ENCODE peak calls at places on chromosomes 1 and 21, in nine cellular contexts. One of them, this sample, is unnamed. For H3K27me3, the result is how much of the 10 kb centered on the place peaks cover.

GRCh38 chr1:190140644-190141043 is 337.0 kb downstream of the BRINP3 start:
- DNase-seq in endodermal cell: no peak
- DNase-seq in WERI-Rb-1: no peak
- DNase-seq in MM.1S: no peak
- DNase-seq in psoas muscle: no peak
- DNase-seq in A673: no peak
- DNase-seq in CD8-positive, alpha-beta T cell: no peak
- DNase-seq in ovary: no peak
- DNase-seq in brain microvascular endothelial cell: no peak
- DNase-seq in this sample: no peak

GRCh38 chr1:242454262-242455051 is 70.0 kb downstream of the PLD5 start:
- DNase-seq in endodermal cell: no peak
- DNase-seq in WERI-Rb-1: peak
- DNase-seq in MM.1S: peak
- DNase-seq in psoas muscle: no peak
- DNase-seq in A673: peak
- DNase-seq in CD8-positive, alpha-beta T cell: no peak
- DNase-seq in ovary: no peak
- DNase-seq in brain microvascular endothelial cell: peak
- DNase-seq in this sample: peak

GRCh38 chr21:37845535-37845934 is 70.7 kb downstream of the KCNJ6 start:
- DNase-seq in endodermal cell: no peak
- DNase-seq in WERI-Rb-1: no peak
- DNase-seq in MM.1S: no peak
- DNase-seq in psoas muscle: no peak
- DNase-seq in A673: no peak
- DNase-seq in CD8-positive, alpha-beta T cell: no peak
- DNase-seq in ovary: no peak
- DNase-seq in brain microvascular endothelial cell: no peak
- DNase-seq in this sample: no peak

GRCh38 chr1:81453971-81454370 is 346.8 kb upstream of the ADGRL2 start:
- DNase-seq in endodermal cell: no peak
- DNase-seq in WERI-Rb-1: no peak
- DNase-seq in MM.1S: no peak
- DNase-seq in psoas muscle: no peak
- DNase-seq in A673: peak
- DNase-seq in CD8-positive, alpha-beta T cell: no peak
- DNase-seq in ovary: no peak
- DNase-seq in brain microvascular endothelial cell: no peak
- DNase-seq in this sample: peak

GRCh38 chr1:178057863-178058576 is 35.9 kb upstream of the RASAL2 start:
- DNase-seq in endodermal cell: peak
- DNase-seq in WERI-Rb-1: no peak
- DNase-seq in MM.1S: no peak
- DNase-seq in psoas muscle: peak
- DNase-seq in A673: peak
- DNase-seq in CD8-positive, alpha-beta T cell: no peak
- DNase-seq in ovary: peak
- DNase-seq in brain microvascular endothelial cell: peak
- DNase-seq in this sample: peak

GRCh38 chr1:201896951-201897391 is 8.3 kb downstream of the SHISA4 start:
- DNase-seq in endodermal cell: no peak
- DNase-seq in WERI-Rb-1: peak
- DNase-seq in MM.1S: peak
- DNase-seq in psoas muscle: peak
- DNase-seq in A673: no peak
- DNase-seq in CD8-positive, alpha-beta T cell: no peak
- DNase-seq in ovary: peak
- DNase-seq in brain microvascular endothelial cell: no peak
- DNase-seq in this sample: peak

GRCh38 chr1:1144122-1144842 is 28.4 kb upstream of the C1orf159 start:
- DNase-seq in endodermal cell: peak
- DNase-seq in WERI-Rb-1: no peak
- DNase-seq in MM.1S: peak
- DNase-seq in psoas muscle: no peak
- DNase-seq in A673: no peak
- DNase-seq in CD8-positive, alpha-beta T cell: peak
- DNase-seq in ovary: no peak
- DNase-seq in brain microvascular endothelial cell: no peak
- DNase-seq in this sample: peak

GRCh38 chr1:45928486-45929205 is 125.2 kb downstream of the MAST2 start:
- DNase-seq in endodermal cell: peak
- DNase-seq in WERI-Rb-1: no peak
- DNase-seq in MM.1S: no peak
- DNase-seq in psoas muscle: no peak
- DNase-seq in A673: no peak
- DNase-seq in CD8-positive, alpha-beta T cell: no peak
- DNase-seq in ovary: no peak
- DNase-seq in brain microvascular endothelial cell: peak
- DNase-seq in this sample: no peak

GRCh38 chr1:235725493-235725892 is 75.9 kb upstream of the GNG4 start:
- DNase-seq in endodermal cell: no peak
- DNase-seq in WERI-Rb-1: no peak
- DNase-seq in MM.1S: no peak
- DNase-seq in psoas muscle: no peak
- DNase-seq in A673: no peak
- DNase-seq in CD8-positive, alpha-beta T cell: no peak
- DNase-seq in ovary: no peak
- DNase-seq in brain microvascular endothelial cell: peak
- DNase-seq in this sample: no peak

GRCh38 chr1:37495875-37496274 is 18.7 kb downstream of the MEAF6 start:
- DNase-seq in endodermal cell: no peak
- DNase-seq in WERI-Rb-1: no peak
- DNase-seq in MM.1S: no peak
- DNase-seq in psoas muscle: no peak
- DNase-seq in A673: no peak
- DNase-seq in CD8-positive, alpha-beta T cell: no peak
- DNase-seq in ovary: no peak
- DNase-seq in brain microvascular endothelial cell: no peak
- DNase-seq in this sample: no peak

GRCh38 chr1:43933386-43934278 is at the start of gene ARTN:
- DNase-seq in endodermal cell: peak
- DNase-seq in WERI-Rb-1: no peak
- DNase-seq in MM.1S: no peak
- DNase-seq in psoas muscle: no peak
- DNase-seq in A673: peak
- DNase-seq in CD8-positive, alpha-beta T cell: no peak
- DNase-seq in ovary: no peak
- DNase-seq in brain microvascular endothelial cell: no peak
- DNase-seq in this sample: peak

GRCh38 chr1:203126151-203126865 is 1.2 kb upstream of the ADORA1 start:
- DNase-seq in endodermal cell: peak
- DNase-seq in WERI-Rb-1: peak
- DNase-seq in MM.1S: no peak
- DNase-seq in psoas muscle: no peak
- DNase-seq in A673: peak
- DNase-seq in CD8-positive, alpha-beta T cell: no peak
- DNase-seq in ovary: no peak
- DNase-seq in brain microvascular endothelial cell: no peak
- DNase-seq in this sample: peak

GRCh38 chr1:200237066-200237465 is 172.8 kb downstream of the ZNF281 start:
- DNase-seq in endodermal cell: no peak
- DNase-seq in WERI-Rb-1: no peak
- DNase-seq in MM.1S: no peak
- DNase-seq in psoas muscle: no peak
- DNase-seq in A673: no peak
- DNase-seq in CD8-positive, alpha-beta T cell: no peak
- DNase-seq in ovary: no peak
- DNase-seq in brain microvascular endothelial cell: no peak
- DNase-seq in this sample: peak

GRCh38 chr1:226882631-226883409 is 12.4 kb downstream of the PSEN2 start:
- DNase-seq in endodermal cell: peak
- DNase-seq in WERI-Rb-1: peak
- DNase-seq in MM.1S: peak
- DNase-seq in psoas muscle: no peak
- DNase-seq in A673: no peak
- DNase-seq in CD8-positive, alpha-beta T cell: peak
- DNase-seq in ovary: no peak
- DNase-seq in brain microvascular endothelial cell: peak
- DNase-seq in this sample: peak
- H3K4me3 ChIP-seq in endodermal cell: no peak
- H3K4me3 ChIP-seq in WERI-Rb-1: no peak
- H3K4me3 ChIP-seq in MM.1S: peak
- H3K4me3 ChIP-seq in psoas muscle: no peak
- H3K4me3 ChIP-seq in A673: no peak
- H3K4me3 ChIP-seq in CD8-positive, alpha-beta T cell: peak
- H3K4me3 ChIP-seq in ovary: peak
- H3K4me3 ChIP-seq in brain microvascular endothelial cell: no peak
- H3K4me3 ChIP-seq in this sample: no peak

GRCh38 chr1:67648582-67649326 is 36.2 kb upstream of the GADD45A start:
- DNase-seq in endodermal cell: peak
- DNase-seq in WERI-Rb-1: no peak
- DNase-seq in MM.1S: no peak
- DNase-seq in psoas muscle: no peak
- DNase-seq in A673: no peak
- DNase-seq in CD8-positive, alpha-beta T cell: no peak
- DNase-seq in ovary: no peak
- DNase-seq in brain microvascular endothelial cell: no peak
- DNase-seq in this sample: no peak
- TF ChIP-seq CTCF in endodermal cell: peak
- TF ChIP-seq CTCF in WERI-Rb-1: peak
- TF ChIP-seq CTCF in MM.1S: no peak
- TF ChIP-seq CTCF in psoas muscle: no peak
- TF ChIP-seq CTCF in A673: peak
- TF ChIP-seq CTCF in CD8-positive, alpha-beta T cell: no peak
- TF ChIP-seq CTCF in ovary: no peak
- TF ChIP-seq CTCF in brain microvascular endothelial cell: no peak
- TF ChIP-seq CTCF in this sample: no peak

DNA sequence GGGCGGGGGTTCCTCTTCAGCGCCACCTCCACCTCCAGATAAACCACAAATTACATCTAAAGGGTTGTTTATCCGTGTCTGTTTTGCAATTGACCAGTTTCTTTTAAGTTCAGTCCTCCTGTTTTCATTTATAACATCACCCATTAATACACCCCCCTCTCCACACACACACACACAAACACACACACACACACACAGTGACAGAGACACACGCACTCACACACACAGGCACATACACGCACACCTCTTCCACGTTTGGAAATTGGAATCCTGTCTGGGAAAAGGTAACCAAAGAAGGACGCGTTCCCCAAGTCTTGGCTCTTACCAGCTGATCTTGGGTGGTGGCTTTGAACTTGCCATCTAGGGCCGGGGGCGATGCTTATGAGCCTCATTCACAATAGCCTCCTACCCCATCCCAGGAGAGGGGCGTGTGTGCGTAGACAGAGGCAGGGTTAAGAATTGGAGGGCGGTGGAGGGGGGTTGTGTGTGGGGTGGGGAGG is 442 bp upstream of the CSMD2 start:
- DNase-seq in endodermal cell: peak
- DNase-seq in WERI-Rb-1: no peak
- DNase-seq in MM.1S: no peak
- DNase-seq in psoas muscle: no peak
- DNase-seq in A673: no peak
- DNase-seq in CD8-positive, alpha-beta T cell: no peak
- DNase-seq in ovary: no peak
- DNase-seq in brain microvascular endothelial cell: no peak
- DNase-seq in this sample: no peak
- H3K27me3 ChIP-seq in endodermal cell: half or more
- H3K27me3 ChIP-seq in WERI-Rb-1: half or more
- H3K27me3 ChIP-seq in MM.1S: half or more
- H3K27me3 ChIP-seq in psoas muscle: half or more
- H3K27me3 ChIP-seq in A673: half or more
- H3K27me3 ChIP-seq in CD8-positive, alpha-beta T cell: under half
- H3K27me3 ChIP-seq in ovary: under half
- H3K27me3 ChIP-seq in brain microvascular endothelial cell: under half
- H3K27me3 ChIP-seq in this sample: under half

DNA sequence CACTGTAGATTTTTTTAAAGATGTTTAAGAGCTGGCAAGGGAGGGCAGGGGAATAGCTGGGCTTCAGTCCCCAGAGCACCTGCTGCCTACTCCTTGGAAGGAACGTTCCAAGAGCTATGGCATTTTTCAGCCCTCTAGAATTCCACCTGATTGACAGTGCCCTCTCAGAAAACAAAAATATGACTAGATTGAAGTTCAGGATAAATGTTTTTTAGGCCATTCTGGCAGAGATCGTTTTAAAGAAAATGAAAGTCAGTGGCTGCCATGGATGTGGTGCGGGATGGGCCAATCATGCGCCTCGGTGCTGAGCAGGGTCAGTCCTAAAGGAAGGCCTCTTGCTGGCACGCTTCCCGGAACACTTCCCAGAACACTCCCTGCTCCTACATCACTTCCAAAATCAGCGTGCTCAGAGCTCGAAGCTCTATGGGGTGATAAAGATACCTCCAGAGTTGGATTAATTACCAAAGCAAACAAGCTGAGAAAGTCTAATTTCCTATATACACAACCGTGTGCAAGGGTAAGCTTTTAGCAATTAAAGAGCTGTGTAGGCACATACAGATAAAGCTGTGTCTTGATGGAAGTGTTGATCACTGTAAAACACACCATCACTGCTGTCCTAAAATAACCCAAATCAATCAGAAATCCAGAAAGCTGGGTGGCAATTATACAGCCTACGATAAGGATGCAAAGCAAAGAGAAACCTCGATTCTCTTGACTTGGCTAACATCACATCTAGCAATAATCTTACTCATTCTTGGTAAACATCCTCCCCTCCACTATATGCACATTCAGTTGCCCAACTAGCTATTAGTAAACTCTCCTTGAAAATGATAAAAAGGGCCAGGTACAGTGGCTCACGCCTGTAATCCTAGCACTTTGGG is 34.6 kb downstream of the TGFBR3 start:
- DNase-seq in endodermal cell: no peak
- DNase-seq in WERI-Rb-1: no peak
- DNase-seq in MM.1S: no peak
- DNase-seq in psoas muscle: peak
- DNase-seq in A673: peak
- DNase-seq in CD8-positive, alpha-beta T cell: no peak
- DNase-seq in ovary: peak
- DNase-seq in brain microvascular endothelial cell: peak
- DNase-seq in this sample: peak
- H3K4me3 ChIP-seq in endodermal cell: no peak
- H3K4me3 ChIP-seq in WERI-Rb-1: no peak
- H3K4me3 ChIP-seq in MM.1S: no peak
- H3K4me3 ChIP-seq in psoas muscle: peak
- H3K4me3 ChIP-seq in A673: peak
- H3K4me3 ChIP-seq in CD8-positive, alpha-beta T cell: no peak
- H3K4me3 ChIP-seq in ovary: peak
- H3K4me3 ChIP-seq in brain microvascular endothelial cell: peak
- H3K4me3 ChIP-seq in this sample: peak